ENCODE peak calls at places on chromosomes 6 and 20, in ten cellular contexts. A, Y, U, B, J, Q, S, K, E and N are unnamed samples.

GRCh38 chr6:161922631-161923119 is 648.8 kb upstream of the AGPAT4 start:
- DNase-seq in Y (peak), J (peak), K (peak), A (peak), S (peak), B (peak), E (peak), Q (peak), U (no peak), N (peak)

GRCh38 chr20:58985656-58986055 is 4.6 kb downstream of the NELFCD start:
- DNase-seq in B (no peak), S (no peak), K (no peak), Q (no peak), E (no peak), Y (no peak), U (no peak), J (no peak), A (no peak), N (no peak)

GRCh38 chr6:140921366-140922226 is 1211.1 kb upstream of the GJE1 start:
- DNase-seq in A (no peak), Y (peak), E (peak), B (peak), J (peak), S (peak), U (no peak), K (peak), Q (peak), N (peak)

GRCh38 chr6:105789935-105790334 is 296.2 kb upstream of the PRDM1 start:
- DNase-seq in S (no peak), U (no peak), Q (no peak), E (no peak), J (no peak), K (no peak), A (no peak), Y (no peak), B (no peak), N (no peak)

GRCh38 chr20:43669332-43669731 is 2.4 kb downstream of the MYBL2 start:
- DNase-seq in J (no peak), A (no peak), U (no peak), B (no peak), K (peak), Y (no peak), Q (peak), E (peak), S (no peak), N (no peak)

GRCh38 chr6:92126088-92126487 is 1293.3 kb downstream of the EPHA7 start:
- DNase-seq in U (no peak), J (no peak), E (peak), S (no peak), Y (no peak), B (no peak), K (no peak), A (no peak), Q (no peak), N (peak)

GRCh38 chr20:7682916-7683315 is 257.3 kb downstream of the HAO1 start:
- DNase-seq in U (no peak), B (no peak), Q (no peak), E (no peak), S (no peak), J (no peak), Y (no peak), A (no peak), K (no peak), N (no peak)

GRCh38 chr6:74458536-74458935 is 747.3 kb downstream of the COL12A1 start:
- DNase-seq in J (no peak), E (no peak), Q (peak), B (no peak), K (no peak), U (no peak), A (no peak), Y (no peak), S (no peak), N (no peak)

GRCh38 chr6:157611406-157611805 is 211.6 kb upstream of the SNX9 start:
- DNase-seq in Y (no peak), Q (no peak), A (no peak), S (no peak), E (no peak), U (no peak), B (no peak), J (no peak), K (no peak), N (no peak)

GRCh38 chr6:108732101-108732870 is 115.9 kb upstream of the ARMC2 start:
- DNase-seq in J (no peak), U (no peak), Q (peak), Y (no peak), E (peak), K (no peak), B (no peak), A (no peak), S (no peak), N (no peak)

GRCh38 chr20:48823960-48824497 is 3.8 kb downstream of the PREX1 start:
- DNase-seq in K (peak), U (peak), J (peak), Q (peak), S (no peak), E (peak), A (no peak), B (no peak), Y (no peak), N (no peak)

GRCh38 chr6:31597006-31597405 is 4.2 kb upstream of the NCR3 start:
- DNase-seq in K (peak), A (no peak), J (peak), E (peak), Y (no peak), S (peak), U (peak), Q (no peak), B (no peak), N (no peak)

GRCh38 chr20:49275634-49276033 is 2.2 kb downstream of the ZNFX1 start:
- DNase-seq in J (no peak), B (no peak), Q (peak), U (no peak), K (no peak), A (no peak), E (peak), Y (no peak), S (no peak), N (no peak)

GRCh38 chr20:17938889-17939619 is 29.5 kb downstream of the SNX5 start:
- DNase-seq in B (peak), U (peak), E (peak), A (peak), K (peak), J (peak), Y (no peak), Q (no peak), S (peak), N (no peak)

GRCh38 chr6:63759605-63760004 is 124.0 kb downstream of the PHF3 start:
- DNase-seq in E (no peak), Q (peak), S (no peak), J (no peak), U (no peak), K (no peak), Y (no peak), B (no peak), A (no peak), N (no peak)
- TF ChIP-seq CTCF in E (no peak), Q (no peak), S (no peak), J (no peak), U (no peak), K (no peak), Y (no peak), B (no peak), A (no peak), N (no peak)

GRCh38 chr20:30376767-30377658 is 880.5 kb upstream of the DEFB115 start:
- DNase-seq in A (peak), B (peak), K (peak), Y (peak), Q (peak), U (peak), J (peak), S (peak), E (peak), N (peak)
- H3K4me3 ChIP-seq in A (peak), B (peak), K (peak), Y (peak), Q (peak), U (peak), J (peak), S (peak), E (peak), N (peak)

GRCh38 chr6:82331031-82331773 is 32.4 kb upstream of the TPBG start:
- DNase-seq in A (no peak), Y (peak), S (no peak), B (no peak), J (peak), E (peak), U (no peak), Q (peak), K (peak), N (peak)
- TF ChIP-seq CTCF in A (no peak), Y (peak), S (peak), B (no peak), J (peak), E (peak), U (no peak), Q (no peak), K (peak), N (peak)

GRCh38 chr20:10876558-10876957 is 202.8 kb upstream of the JAG1 start:
- DNase-seq in U (no peak), Q (no peak), Y (no peak), S (no peak), K (no peak), B (no peak), A (no peak), J (no peak), E (no peak), N (no peak)
- H3K4me3 ChIP-seq in U (no peak), Q (no peak), Y (no peak), S (no peak), K (no peak), B (no peak), A (no peak), J (no peak), E (no peak), N (no peak)